ENCODE peak calls at places on chromosome 10, in seven cellular contexts. P is Panc1, M is PC-9, E is C1 segment of cervical spinal cord, O is fibroblast of the aortic adventitia, D is Peyer's patch, F is sciatic nerve. U is an unnamed sample.

GRCh38 chr10:105769248-105770184 is 1128.4 kb downstream of the SORCS3 start:
- DNase-seq in P (no peak), M (no peak), E (no peak), O (no peak), D (no peak), F (no peak), U (peak; percentile 24)

GRCh38 chr10:33664070-33664469 is 329.6 kb upstream of the NRP1 start:
- DNase-seq in P (no peak), M (no peak), E (no peak), O (no peak), D (no peak), F (no peak), U (no peak)

GRCh38 chr10:97499561-97500296 is 1.0 kb downstream of the UBTD1 start:
- DNase-seq in P (no peak), M (no peak), E (no peak), O (peak; percentile 70), D (no peak), F (peak; percentile 78), U (peak; percentile 71)

GRCh38 chr10:102420810-102421644 is at the start of gene FBXL15:
- DNase-seq in P (peak; percentile 93), M (peak; percentile 85), E (peak; percentile 98), O (peak; percentile 98), D (peak; percentile 96), F (peak; percentile 99), U (peak; percentile 93)

GRCh38 chr10:86688398-86688921 is 20.1 kb downstream of the LDB3 start:
- DNase-seq in P (no peak), M (no peak), E (peak; percentile 32), O (peak; percentile 79), D (no peak), F (no peak), U (peak; percentile 64)

GRCh38 chr10:32955299-32955772 is 2.7 kb downstream of the ITGB1 start:
- DNase-seq in P (no peak), M (no peak), E (no peak), O (no peak), D (no peak), F (no peak), U (no peak)

GRCh38 chr10:45377858-45378257 is 3.8 kb downstream of the ALOX5 start:
- DNase-seq in P (no peak), M (no peak), E (no peak), O (no peak), D (no peak), F (no peak), U (no peak)

GRCh38 chr10:74234569-74234968 is 83.5 kb downstream of the ADK start:
- DNase-seq in P (no peak), M (no peak), E (no peak), O (peak; percentile 46), D (no peak), F (no peak), U (no peak)

GRCh38 chr10:91758303-91759146 is 39.7 kb upstream of the TNKS2 start:
- DNase-seq in P (peak; percentile 39), M (peak; percentile 60), E (no peak), O (peak; percentile 81), D (no peak), F (no peak), U (peak; percentile 76)

GRCh38 chr10:128808921-128809440 is 658.1 kb upstream of the MGMT start:
- DNase-seq in P (no peak), M (no peak), E (no peak), O (no peak), D (no peak), F (no peak), U (no peak)

GRCh38 chr10:132546567-132547420 is 9.2 kb downstream of the INPP5A start:
- DNase-seq in P (no peak), M (no peak), E (no peak), O (no peak), D (peak; percentile 68), F (peak; percentile 58), U (no peak)

GRCh38 chr10:133336131-133337078 is at the start of gene CALY:
- DNase-seq in P (no peak), M (no peak), E (no peak), O (no peak), D (peak; percentile 66), F (peak; percentile 66), U (peak; percentile 31)

GRCh38 chr10:110011679-110012078 is 3.9 kb downstream of the ADD3 start:
- DNase-seq in P (no peak), M (peak; percentile 47), E (no peak), O (no peak), D (no peak), F (no peak), U (no peak)

GRCh38 chr10:51860257-51860656 is 160.9 kb upstream of the CSTF2T start:
- DNase-seq in P (no peak), M (no peak), E (no peak), O (peak; percentile 84), D (no peak), F (no peak), U (peak; percentile 20)

GRCh38 chr10:15997313-15997712 is 137.0 kb upstream of the MINDY3 start:
- DNase-seq in P (no peak), M (no peak), E (no peak), O (no peak), D (no peak), F (no peak), U (no peak)

GRCh38 chr10:5584895-5585516 is 60.2 kb downstream of the CALML3 start:
- DNase-seq in P (peak; percentile 20), M (peak; percentile 98), E (no peak), O (peak; percentile 66), D (peak; percentile 34), F (no peak), U (peak; percentile 87)